ENCODE peak calls at places on chromosomes 3 and 15, in nine cellular contexts. One of them, this sample, is unnamed.

GRCh38 chr3:107987036-107987557 is 103.7 kb downstream of the CD47 start:
- DNase-seq in NB4: peak
- DNase-seq in stimulated activated CD8-positive, alpha-beta memory T cell treated with anti-CD3 and anti-CD28 coated beads, Interleukin-15, amount 100 ng/mL, for 24 hours: no peak
- DNase-seq in adrenal gland: peak
- DNase-seq in T-helper 17 cell: no peak
- DNase-seq in NCI-H1436: no peak
- DNase-seq in body of pancreas: peak
- DNase-seq in brain microvascular endothelial cell: peak
- DNase-seq in activated T-helper 2 cell treated with anti-CD3 and anti-CD28 coated beads, Interferon-gamma antibody, Interleukin-2, Interleukin-4, amounts not matched to agents 10 μg/mL and 5 μg/mL and 100 μg/mL, durations not matched to agents 14 hours and 24 hours and 36 hours: no peak
- DNase-seq in this sample: no peak

GRCh38 chr3:128278761-128279593 is 125.7 kb downstream of the EEFSEC start:
- DNase-seq in NB4: no peak
- DNase-seq in stimulated activated CD8-positive, alpha-beta memory T cell treated with anti-CD3 and anti-CD28 coated beads, Interleukin-15, amount 100 ng/mL, for 24 hours: no peak
- DNase-seq in adrenal gland: peak
- DNase-seq in T-helper 17 cell: no peak
- DNase-seq in NCI-H1436: no peak
- DNase-seq in body of pancreas: peak
- DNase-seq in brain microvascular endothelial cell: peak
- DNase-seq in activated T-helper 2 cell treated with anti-CD3 and anti-CD28 coated beads, Interferon-gamma antibody, Interleukin-2, Interleukin-4, amounts not matched to agents 10 μg/mL and 5 μg/mL and 100 μg/mL, durations not matched to agents 14 hours and 24 hours and 36 hours: no peak
- DNase-seq in this sample: no peak

GRCh38 chr15:70195171-70195807 is 97.6 kb upstream of the TLE3 start:
- DNase-seq in NB4: no peak
- DNase-seq in stimulated activated CD8-positive, alpha-beta memory T cell treated with anti-CD3 and anti-CD28 coated beads, Interleukin-15, amount 100 ng/mL, for 24 hours: no peak
- DNase-seq in adrenal gland: no peak
- DNase-seq in T-helper 17 cell: no peak
- DNase-seq in NCI-H1436: no peak
- DNase-seq in body of pancreas: no peak
- DNase-seq in brain microvascular endothelial cell: no peak
- DNase-seq in activated T-helper 2 cell treated with anti-CD3 and anti-CD28 coated beads, Interferon-gamma antibody, Interleukin-2, Interleukin-4, amounts not matched to agents 10 μg/mL and 5 μg/mL and 100 μg/mL, durations not matched to agents 14 hours and 24 hours and 36 hours: no peak
- DNase-seq in this sample: no peak

GRCh38 chr3:36792342-36792741 is 28.0 kb upstream of the DCLK3 start:
- DNase-seq in NB4: peak
- DNase-seq in stimulated activated CD8-positive, alpha-beta memory T cell treated with anti-CD3 and anti-CD28 coated beads, Interleukin-15, amount 100 ng/mL, for 24 hours: no peak
- DNase-seq in adrenal gland: no peak
- DNase-seq in T-helper 17 cell: no peak
- DNase-seq in NCI-H1436: peak
- DNase-seq in body of pancreas: no peak
- DNase-seq in brain microvascular endothelial cell: peak
- DNase-seq in activated T-helper 2 cell treated with anti-CD3 and anti-CD28 coated beads, Interferon-gamma antibody, Interleukin-2, Interleukin-4, amounts not matched to agents 10 μg/mL and 5 μg/mL and 100 μg/mL, durations not matched to agents 14 hours and 24 hours and 36 hours: no peak
- DNase-seq in this sample: no peak

GRCh38 chr3:52401021-52401420 is 43.9 kb downstream of the SEMA3G start:
- DNase-seq in NB4: no peak
- DNase-seq in stimulated activated CD8-positive, alpha-beta memory T cell treated with anti-CD3 and anti-CD28 coated beads, Interleukin-15, amount 100 ng/mL, for 24 hours: no peak
- DNase-seq in adrenal gland: no peak
- DNase-seq in T-helper 17 cell: no peak
- DNase-seq in NCI-H1436: no peak
- DNase-seq in body of pancreas: no peak
- DNase-seq in brain microvascular endothelial cell: no peak
- DNase-seq in activated T-helper 2 cell treated with anti-CD3 and anti-CD28 coated beads, Interferon-gamma antibody, Interleukin-2, Interleukin-4, amounts not matched to agents 10 μg/mL and 5 μg/mL and 100 μg/mL, durations not matched to agents 14 hours and 24 hours and 36 hours: no peak
- DNase-seq in this sample: no peak

GRCh38 chr15:70286110-70286806 is 188.5 kb upstream of the TLE3 start:
- DNase-seq in NB4: no peak
- DNase-seq in stimulated activated CD8-positive, alpha-beta memory T cell treated with anti-CD3 and anti-CD28 coated beads, Interleukin-15, amount 100 ng/mL, for 24 hours: no peak
- DNase-seq in adrenal gland: no peak
- DNase-seq in T-helper 17 cell: no peak
- DNase-seq in NCI-H1436: peak
- DNase-seq in body of pancreas: no peak
- DNase-seq in brain microvascular endothelial cell: no peak
- DNase-seq in activated T-helper 2 cell treated with anti-CD3 and anti-CD28 coated beads, Interferon-gamma antibody, Interleukin-2, Interleukin-4, amounts not matched to agents 10 μg/mL and 5 μg/mL and 100 μg/mL, durations not matched to agents 14 hours and 24 hours and 36 hours: no peak
- DNase-seq in this sample: no peak

GRCh38 chr15:69926011-69926410 is 171.7 kb downstream of the TLE3 start:
- DNase-seq in NB4: no peak
- DNase-seq in stimulated activated CD8-positive, alpha-beta memory T cell treated with anti-CD3 and anti-CD28 coated beads, Interleukin-15, amount 100 ng/mL, for 24 hours: no peak
- DNase-seq in adrenal gland: no peak
- DNase-seq in T-helper 17 cell: no peak
- DNase-seq in NCI-H1436: no peak
- DNase-seq in body of pancreas: no peak
- DNase-seq in brain microvascular endothelial cell: peak
- DNase-seq in activated T-helper 2 cell treated with anti-CD3 and anti-CD28 coated beads, Interferon-gamma antibody, Interleukin-2, Interleukin-4, amounts not matched to agents 10 μg/mL and 5 μg/mL and 100 μg/mL, durations not matched to agents 14 hours and 24 hours and 36 hours: no peak
- DNase-seq in this sample: no peak

GRCh38 chr3:111605016-111605415 is 9.9 kb upstream of the ZBED2 start:
- DNase-seq in NB4: no peak
- DNase-seq in stimulated activated CD8-positive, alpha-beta memory T cell treated with anti-CD3 and anti-CD28 coated beads, Interleukin-15, amount 100 ng/mL, for 24 hours: no peak
- DNase-seq in adrenal gland: no peak
- DNase-seq in T-helper 17 cell: no peak
- DNase-seq in NCI-H1436: no peak
- DNase-seq in body of pancreas: no peak
- DNase-seq in brain microvascular endothelial cell: no peak
- DNase-seq in activated T-helper 2 cell treated with anti-CD3 and anti-CD28 coated beads, Interferon-gamma antibody, Interleukin-2, Interleukin-4, amounts not matched to agents 10 μg/mL and 5 μg/mL and 100 μg/mL, durations not matched to agents 14 hours and 24 hours and 36 hours: no peak
- DNase-seq in this sample: no peak

GRCh38 chr3:13012228-13012691 is 61.0 kb downstream of the IQSEC1 start:
- DNase-seq in NB4: peak
- DNase-seq in stimulated activated CD8-positive, alpha-beta memory T cell treated with anti-CD3 and anti-CD28 coated beads, Interleukin-15, amount 100 ng/mL, for 24 hours: no peak
- DNase-seq in adrenal gland: peak
- DNase-seq in T-helper 17 cell: no peak
- DNase-seq in NCI-H1436: no peak
- DNase-seq in body of pancreas: peak
- DNase-seq in brain microvascular endothelial cell: no peak
- DNase-seq in activated T-helper 2 cell treated with anti-CD3 and anti-CD28 coated beads, Interferon-gamma antibody, Interleukin-2, Interleukin-4, amounts not matched to agents 10 μg/mL and 5 μg/mL and 100 μg/mL, durations not matched to agents 14 hours and 24 hours and 36 hours: peak
- DNase-seq in this sample: peak